ENCODE peak calls at places on chromosomes 4 and X, in six cellular contexts. One of them, this sample, is unnamed.

GRCh38 chrX:104370089-104370488 is 115.4 kb upstream of the ESX1 start:
- DNase-seq in GM23338: peak
- DNase-seq in neural progenitor cell: peak
- DNase-seq in endothelial cell of umbilical vein: no peak
- DNase-seq in fibroblast of lung: no peak
- DNase-seq in GM23248: peak
- DNase-seq in this sample: peak

GRCh38 chr4:7766661-7767345 is 172.9 kb downstream of the AFAP1 start:
- DNase-seq in GM23248: no peak
- DNase-seq in neural progenitor cell: no peak
- DNase-seq in endothelial cell of umbilical vein: peak
- DNase-seq in GM23338: no peak
- DNase-seq in fibroblast of lung: no peak
- DNase-seq in this sample: no peak

GRCh38 chr4:141127884-141128283 is 5.4 kb downstream of the RNF150 start:
- DNase-seq in GM23248: peak
- DNase-seq in fibroblast of lung: no peak
- DNase-seq in GM23338: no peak
- DNase-seq in endothelial cell of umbilical vein: no peak
- DNase-seq in neural progenitor cell: no peak
- DNase-seq in this sample: no peak

GRCh38 chr4:163967263-163967662 is 472.8 kb downstream of the TMA16 start:
- DNase-seq in GM23338: no peak
- DNase-seq in endothelial cell of umbilical vein: no peak
- DNase-seq in neural progenitor cell: no peak
- DNase-seq in fibroblast of lung: no peak
- DNase-seq in GM23248: no peak
- DNase-seq in this sample: no peak

GRCh38 chr4:89661490-89661889 is 175.5 kb downstream of the SNCA start:
- DNase-seq in GM23248: peak
- DNase-seq in neural progenitor cell: peak
- DNase-seq in endothelial cell of umbilical vein: peak
- DNase-seq in GM23338: peak
- DNase-seq in fibroblast of lung: peak
- DNase-seq in this sample: peak

GRCh38 chr4:121072080-121072835 is at the start of gene NDNF:
- DNase-seq in GM23248: peak
- DNase-seq in fibroblast of lung: peak
- DNase-seq in neural progenitor cell: peak
- DNase-seq in endothelial cell of umbilical vein: peak
- DNase-seq in GM23338: peak
- DNase-seq in this sample: no peak

GRCh38 chr4:169412046-169412445 is 141.3 kb upstream of the SH3RF1 start:
- DNase-seq in GM23338: no peak
- DNase-seq in endothelial cell of umbilical vein: no peak
- DNase-seq in fibroblast of lung: no peak
- DNase-seq in neural progenitor cell: no peak
- DNase-seq in GM23248: no peak
- DNase-seq in this sample: peak

GRCh38 chr4:38695844-38696243 is 31.8 kb downstream of the KLF3 start:
- DNase-seq in GM23338: no peak
- DNase-seq in GM23248: no peak
- DNase-seq in endothelial cell of umbilical vein: no peak
- DNase-seq in fibroblast of lung: no peak
- DNase-seq in neural progenitor cell: no peak
- DNase-seq in this sample: no peak

GRCh38 chrX:45524296-45524695 is 323.6 kb upstream of the DIPK2B start:
- DNase-seq in neural progenitor cell: no peak
- DNase-seq in GM23248: no peak
- DNase-seq in fibroblast of lung: peak
- DNase-seq in GM23338: no peak
- DNase-seq in endothelial cell of umbilical vein: peak
- DNase-seq in this sample: peak

GRCh38 chrX:105650577-105650976 is 171.8 kb upstream of the NRK start:
- DNase-seq in neural progenitor cell: no peak
- DNase-seq in fibroblast of lung: no peak
- DNase-seq in GM23248: no peak
- DNase-seq in endothelial cell of umbilical vein: no peak
- DNase-seq in GM23338: no peak
- DNase-seq in this sample: no peak

GRCh38 chr4:56505269-56506109 is at the start of gene ARL9:
- DNase-seq in GM23338: peak
- DNase-seq in GM23248: peak
- DNase-seq in neural progenitor cell: peak
- DNase-seq in fibroblast of lung: peak
- DNase-seq in endothelial cell of umbilical vein: peak
- DNase-seq in this sample: peak

GRCh38 chrX:154083134-154083517 is 14.4 kb downstream of the MECP2 start:
- DNase-seq in GM23248: no peak
- DNase-seq in fibroblast of lung: no peak
- DNase-seq in GM23338: no peak
- DNase-seq in endothelial cell of umbilical vein: peak
- DNase-seq in neural progenitor cell: no peak
- DNase-seq in this sample: no peak
- H2AFZ ChIP-seq in GM23248: no peak
- H2AFZ ChIP-seq in fibroblast of lung: no peak
- H2AFZ ChIP-seq in GM23338: no peak
- H2AFZ ChIP-seq in endothelial cell of umbilical vein: no peak
- H2AFZ ChIP-seq in neural progenitor cell: no peak
- H2AFZ ChIP-seq in this sample: no peak

GRCh38 chr4:4871267-4872147 is 12.0 kb downstream of the MSX1 start:
- DNase-seq in endothelial cell of umbilical vein: no peak
- DNase-seq in neural progenitor cell: peak
- DNase-seq in GM23248: no peak
- DNase-seq in fibroblast of lung: no peak
- DNase-seq in GM23338: peak
- DNase-seq in this sample: no peak
- TF ChIP-seq EZH2 in endothelial cell of umbilical vein: peak
- TF ChIP-seq EZH2 in neural progenitor cell: peak
- TF ChIP-seq EZH2 in GM23248: no peak
- TF ChIP-seq EZH2 in fibroblast of lung: peak
- TF ChIP-seq EZH2 in GM23338: peak
- TF ChIP-seq EZH2 in this sample: peak

DNA sequence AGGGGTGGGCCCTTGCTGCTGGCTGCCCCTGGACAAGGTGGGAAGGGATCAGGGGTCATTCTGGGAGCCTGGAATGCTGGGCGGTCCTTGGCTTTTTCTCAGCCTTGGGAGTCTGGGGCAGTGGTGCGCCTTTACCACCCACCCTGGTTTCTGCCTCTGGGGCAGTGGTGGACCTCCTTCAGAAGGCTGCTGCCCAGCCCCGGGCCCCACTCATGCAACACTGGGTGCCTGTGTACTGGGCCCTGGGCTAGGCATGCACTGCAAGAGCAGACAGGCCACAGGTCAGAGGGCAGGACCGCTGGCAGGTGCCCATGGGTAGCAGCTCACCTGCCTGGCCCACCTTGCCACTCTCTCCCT is 4.3 kb downstream of the SH3BP2 start:
- DNase-seq in GM23248: no peak
- DNase-seq in fibroblast of lung: no peak
- DNase-seq in GM23338: no peak
- DNase-seq in neural progenitor cell: peak
- DNase-seq in endothelial cell of umbilical vein: no peak
- DNase-seq in this sample: no peak
- H2AFZ ChIP-seq in GM23248: no peak
- H2AFZ ChIP-seq in fibroblast of lung: no peak
- H2AFZ ChIP-seq in GM23338: no peak
- H2AFZ ChIP-seq in neural progenitor cell: no peak
- H2AFZ ChIP-seq in endothelial cell of umbilical vein: no peak
- H2AFZ ChIP-seq in this sample: no peak

GRCh38 chr4:112510468-112511293 is 5.3 kb downstream of the NEUROG2 start:
- DNase-seq in endothelial cell of umbilical vein: no peak
- DNase-seq in GM23248: no peak
- DNase-seq in neural progenitor cell: peak
- DNase-seq in fibroblast of lung: no peak
- DNase-seq in GM23338: peak
- DNase-seq in this sample: no peak
- TF ChIP-seq EZH2 in endothelial cell of umbilical vein: peak
- TF ChIP-seq EZH2 in GM23248: peak
- TF ChIP-seq EZH2 in neural progenitor cell: no peak
- TF ChIP-seq EZH2 in fibroblast of lung: peak
- TF ChIP-seq EZH2 in GM23338: peak
- TF ChIP-seq EZH2 in this sample: peak